ENCODE peak calls at places on chromosomes 4 and X, in eight cellular contexts. One of them, this sample, is unnamed.

GRCh38 chr4:86302242-86302641 is 57.6 kb downstream of the MAPK10 start:
- DNase-seq in SK-N-SH: peak
- DNase-seq in ovary: peak
- DNase-seq in psoas muscle: no peak
- DNase-seq in adrenal gland: peak
- DNase-seq in GM23338: peak
- DNase-seq in ascending aorta: no peak
- DNase-seq in heart right ventricle: peak
- DNase-seq in this sample: peak

GRCh38 chr4:140947507-140947906 is 185.8 kb downstream of the RNF150 start:
- DNase-seq in SK-N-SH: peak
- DNase-seq in ovary: no peak
- DNase-seq in psoas muscle: no peak
- DNase-seq in adrenal gland: peak
- DNase-seq in GM23338: no peak
- DNase-seq in ascending aorta: no peak
- DNase-seq in heart right ventricle: no peak
- DNase-seq in this sample: no peak

GRCh38 chr4:103008875-103009729 is 10.4 kb downstream of the SLC9B1 start:
- DNase-seq in SK-N-SH: peak
- DNase-seq in ovary: no peak
- DNase-seq in psoas muscle: no peak
- DNase-seq in adrenal gland: no peak
- DNase-seq in GM23338: peak
- DNase-seq in ascending aorta: no peak
- DNase-seq in heart right ventricle: no peak
- DNase-seq in this sample: peak

GRCh38 chrX:56029691-56030090 is 202.5 kb upstream of the KLF8 start:
- DNase-seq in SK-N-SH: no peak
- DNase-seq in ovary: no peak
- DNase-seq in psoas muscle: no peak
- DNase-seq in adrenal gland: no peak
- DNase-seq in GM23338: no peak
- DNase-seq in ascending aorta: no peak
- DNase-seq in heart right ventricle: no peak
- DNase-seq in this sample: no peak

GRCh38 chr4:140005699-140006098 is 148.3 kb downstream of the MAML3 start:
- DNase-seq in SK-N-SH: peak
- DNase-seq in ovary: no peak
- DNase-seq in psoas muscle: no peak
- DNase-seq in adrenal gland: no peak
- DNase-seq in GM23338: no peak
- DNase-seq in ascending aorta: no peak
- DNase-seq in heart right ventricle: no peak
- DNase-seq in this sample: no peak

GRCh38 chrX:111784667-111785066 is 91.3 kb upstream of the TRPC5OS start:
- DNase-seq in SK-N-SH: no peak
- DNase-seq in ovary: no peak
- DNase-seq in psoas muscle: no peak
- DNase-seq in adrenal gland: no peak
- DNase-seq in GM23338: no peak
- DNase-seq in ascending aorta: no peak
- DNase-seq in heart right ventricle: no peak
- DNase-seq in this sample: no peak

GRCh38 chr4:124666496-124666895 is 46.0 kb downstream of the ANKRD50 start:
- DNase-seq in SK-N-SH: no peak
- DNase-seq in ovary: no peak
- DNase-seq in psoas muscle: no peak
- DNase-seq in adrenal gland: no peak
- DNase-seq in GM23338: no peak
- DNase-seq in ascending aorta: no peak
- DNase-seq in heart right ventricle: no peak
- DNase-seq in this sample: no peak

GRCh38 chr4:52550186-52550585 is 108.9 kb downstream of the USP46 start:
- DNase-seq in SK-N-SH: no peak
- DNase-seq in ovary: no peak
- DNase-seq in psoas muscle: no peak
- DNase-seq in adrenal gland: no peak
- DNase-seq in GM23338: no peak
- DNase-seq in ascending aorta: no peak
- DNase-seq in heart right ventricle: no peak
- DNase-seq in this sample: no peak

GRCh38 chr4:151158979-151159378 is 59.6 kb downstream of the RPS3A start:
- DNase-seq in SK-N-SH: no peak
- DNase-seq in ovary: no peak
- DNase-seq in psoas muscle: no peak
- DNase-seq in adrenal gland: no peak
- DNase-seq in GM23338: no peak
- DNase-seq in ascending aorta: no peak
- DNase-seq in heart right ventricle: no peak
- DNase-seq in this sample: no peak

GRCh38 chr4:966266-967112 is 6.9 kb downstream of the DGKQ start:
- DNase-seq in SK-N-SH: no peak
- DNase-seq in ovary: no peak
- DNase-seq in psoas muscle: peak
- DNase-seq in adrenal gland: no peak
- DNase-seq in GM23338: no peak
- DNase-seq in ascending aorta: no peak
- DNase-seq in heart right ventricle: peak
- DNase-seq in this sample: no peak

GRCh38 chr4:61320154-61320553 is 120.0 kb downstream of the ADGRL3 start:
- DNase-seq in SK-N-SH: no peak
- DNase-seq in ovary: no peak
- DNase-seq in psoas muscle: no peak
- DNase-seq in adrenal gland: no peak
- DNase-seq in GM23338: no peak
- DNase-seq in ascending aorta: no peak
- DNase-seq in heart right ventricle: no peak
- DNase-seq in this sample: no peak

GRCh38 chr4:165537028-165537648 is 158.3 kb downstream of the CPE start:
- DNase-seq in SK-N-SH: peak
- DNase-seq in ovary: no peak
- DNase-seq in psoas muscle: no peak
- DNase-seq in adrenal gland: no peak
- DNase-seq in GM23338: peak
- DNase-seq in ascending aorta: no peak
- DNase-seq in heart right ventricle: no peak
- DNase-seq in this sample: peak

GRCh38 chr4:83618991-83619390 is 83.1 kb downstream of the GPAT3 start:
- DNase-seq in SK-N-SH: no peak
- DNase-seq in ovary: no peak
- DNase-seq in psoas muscle: no peak
- DNase-seq in adrenal gland: no peak
- DNase-seq in GM23338: no peak
- DNase-seq in ascending aorta: no peak
- DNase-seq in heart right ventricle: no peak
- DNase-seq in this sample: peak

GRCh38 chrX:153725832-153726285 is 1.2 kb downstream of the ABCD1 start:
- DNase-seq in SK-N-SH: peak
- DNase-seq in ovary: no peak
- DNase-seq in psoas muscle: peak
- DNase-seq in adrenal gland: no peak
- DNase-seq in GM23338: no peak
- DNase-seq in ascending aorta: no peak
- DNase-seq in heart right ventricle: peak
- DNase-seq in this sample: no peak

GRCh38 chr4:6229671-6230501 is 29.5 kb upstream of the JAKMIP1 start:
- DNase-seq in SK-N-SH: no peak
- DNase-seq in ovary: no peak
- DNase-seq in psoas muscle: no peak
- DNase-seq in adrenal gland: peak
- DNase-seq in GM23338: no peak
- DNase-seq in ascending aorta: peak
- DNase-seq in heart right ventricle: no peak
- DNase-seq in this sample: no peak

GRCh38 chr4:176187610-176188009 is 7.8 kb downstream of the SPATA4 start:
- DNase-seq in SK-N-SH: no peak
- DNase-seq in ovary: no peak
- DNase-seq in psoas muscle: no peak
- DNase-seq in adrenal gland: no peak
- DNase-seq in GM23338: no peak
- DNase-seq in ascending aorta: no peak
- DNase-seq in heart right ventricle: no peak
- DNase-seq in this sample: no peak

GRCh38 chrX:41734530-41734929 is 10.5 kb downstream of the GPR82 start:
- DNase-seq in SK-N-SH: peak
- DNase-seq in ovary: no peak
- DNase-seq in psoas muscle: no peak
- DNase-seq in adrenal gland: no peak
- DNase-seq in GM23338: peak
- DNase-seq in ascending aorta: no peak
- DNase-seq in heart right ventricle: no peak
- DNase-seq in this sample: peak

GRCh38 chrX:11665144-11666040 is at the start of gene ARHGAP6:
- DNase-seq in SK-N-SH: peak
- DNase-seq in ovary: peak
- DNase-seq in psoas muscle: peak
- DNase-seq in adrenal gland: no peak
- DNase-seq in GM23338: peak
- DNase-seq in ascending aorta: peak
- DNase-seq in heart right ventricle: peak
- DNase-seq in this sample: peak

GRCh38 chr4:73609688-73610087 is 10.5 kb downstream of the RASSF6 start:
- DNase-seq in SK-N-SH: no peak
- DNase-seq in ovary: no peak
- DNase-seq in psoas muscle: no peak
- DNase-seq in adrenal gland: no peak
- DNase-seq in GM23338: no peak
- DNase-seq in ascending aorta: no peak
- DNase-seq in heart right ventricle: no peak
- DNase-seq in this sample: no peak

GRCh38 chrX:124358796-124359386 is 12.5 kb downstream of the SH2D1A start:
- DNase-seq in SK-N-SH: no peak
- DNase-seq in ovary: no peak
- DNase-seq in psoas muscle: no peak
- DNase-seq in adrenal gland: no peak
- DNase-seq in GM23338: no peak
- DNase-seq in ascending aorta: no peak
- DNase-seq in heart right ventricle: no peak
- DNase-seq in this sample: no peak
- H3K27ac ChIP-seq in SK-N-SH: no peak
- H3K27ac ChIP-seq in ovary: no peak
- H3K27ac ChIP-seq in psoas muscle: no peak
- H3K27ac ChIP-seq in adrenal gland: no peak
- H3K27ac ChIP-seq in GM23338: no peak
- H3K27ac ChIP-seq in ascending aorta: no peak
- H3K27ac ChIP-seq in heart right ventricle: no peak
- H3K27ac ChIP-seq in this sample: no peak

DNA sequence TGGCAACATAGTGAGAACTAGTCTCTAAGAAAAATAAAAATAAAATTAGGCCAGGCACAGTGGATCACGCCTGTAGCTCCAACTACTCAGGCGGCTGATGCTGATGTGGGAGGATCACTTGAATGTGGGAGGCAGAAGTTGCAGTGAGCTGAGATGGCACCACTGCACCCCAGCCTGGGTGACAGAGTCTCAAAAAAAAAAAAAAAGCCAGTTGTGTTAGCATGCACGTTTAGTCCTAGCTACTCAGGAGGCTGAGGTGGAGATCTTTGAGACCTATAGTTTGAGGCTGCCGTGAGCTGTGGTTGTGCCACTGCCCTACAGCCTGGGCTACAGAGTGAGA is 2.5 kb downstream of the DCK start:
- DNase-seq in SK-N-SH: no peak
- DNase-seq in ovary: no peak
- DNase-seq in psoas muscle: no peak
- DNase-seq in adrenal gland: no peak
- DNase-seq in GM23338: no peak
- DNase-seq in ascending aorta: no peak
- DNase-seq in heart right ventricle: no peak
- DNase-seq in this sample: no peak
- H3K4me3 ChIP-seq in SK-N-SH: no peak
- H3K4me3 ChIP-seq in ovary: no peak
- H3K4me3 ChIP-seq in psoas muscle: no peak
- H3K4me3 ChIP-seq in adrenal gland: no peak
- H3K4me3 ChIP-seq in GM23338: peak
- H3K4me3 ChIP-seq in ascending aorta: no peak
- H3K4me3 ChIP-seq in heart right ventricle: no peak
- H3K4me3 ChIP-seq in this sample: no peak

DNA sequence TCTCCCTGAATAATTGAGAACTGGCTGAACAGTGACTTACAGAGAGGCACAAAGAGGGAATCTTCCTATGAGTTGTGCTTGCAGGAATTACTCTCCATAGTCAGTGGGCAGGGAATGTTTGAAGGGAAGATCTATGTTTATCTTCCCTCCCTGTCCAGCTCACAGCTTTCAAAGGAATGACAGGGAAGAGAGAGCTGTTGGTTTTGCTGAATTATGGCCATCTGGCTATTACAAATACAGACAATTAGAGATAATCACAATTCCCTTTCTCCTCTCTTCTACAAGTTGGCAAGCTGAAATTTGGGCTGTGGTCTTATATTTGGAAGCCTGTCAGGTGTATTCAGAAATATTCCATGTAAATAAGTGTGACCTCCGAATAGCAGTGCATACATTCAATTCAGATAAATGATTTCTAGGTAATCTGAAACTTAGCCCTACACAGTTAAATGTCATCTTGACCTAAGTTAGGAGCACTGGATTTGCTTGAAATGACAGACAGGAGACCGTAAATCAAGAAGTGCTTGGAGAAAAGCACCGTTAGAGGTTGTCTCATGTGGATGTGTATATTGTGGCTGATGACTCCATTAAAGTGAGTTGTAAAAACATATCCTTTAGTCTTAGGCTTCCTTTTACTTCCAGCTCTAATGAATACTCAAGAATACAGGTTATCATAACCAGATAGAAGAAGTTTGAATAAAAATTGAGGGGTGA is 136.8 kb downstream of the C4orf33 start:
- DNase-seq in SK-N-SH: peak
- DNase-seq in ovary: no peak
- DNase-seq in psoas muscle: no peak
- DNase-seq in adrenal gland: no peak
- DNase-seq in GM23338: no peak
- DNase-seq in ascending aorta: no peak
- DNase-seq in heart right ventricle: no peak
- DNase-seq in this sample: no peak
- H3K27ac ChIP-seq in SK-N-SH: peak
- H3K27ac ChIP-seq in ovary: no peak
- H3K27ac ChIP-seq in psoas muscle: no peak
- H3K27ac ChIP-seq in adrenal gland: no peak
- H3K27ac ChIP-seq in GM23338: no peak
- H3K27ac ChIP-seq in ascending aorta: no peak
- H3K27ac ChIP-seq in heart right ventricle: no peak
- H3K27ac ChIP-seq in this sample: no peak

DNA sequence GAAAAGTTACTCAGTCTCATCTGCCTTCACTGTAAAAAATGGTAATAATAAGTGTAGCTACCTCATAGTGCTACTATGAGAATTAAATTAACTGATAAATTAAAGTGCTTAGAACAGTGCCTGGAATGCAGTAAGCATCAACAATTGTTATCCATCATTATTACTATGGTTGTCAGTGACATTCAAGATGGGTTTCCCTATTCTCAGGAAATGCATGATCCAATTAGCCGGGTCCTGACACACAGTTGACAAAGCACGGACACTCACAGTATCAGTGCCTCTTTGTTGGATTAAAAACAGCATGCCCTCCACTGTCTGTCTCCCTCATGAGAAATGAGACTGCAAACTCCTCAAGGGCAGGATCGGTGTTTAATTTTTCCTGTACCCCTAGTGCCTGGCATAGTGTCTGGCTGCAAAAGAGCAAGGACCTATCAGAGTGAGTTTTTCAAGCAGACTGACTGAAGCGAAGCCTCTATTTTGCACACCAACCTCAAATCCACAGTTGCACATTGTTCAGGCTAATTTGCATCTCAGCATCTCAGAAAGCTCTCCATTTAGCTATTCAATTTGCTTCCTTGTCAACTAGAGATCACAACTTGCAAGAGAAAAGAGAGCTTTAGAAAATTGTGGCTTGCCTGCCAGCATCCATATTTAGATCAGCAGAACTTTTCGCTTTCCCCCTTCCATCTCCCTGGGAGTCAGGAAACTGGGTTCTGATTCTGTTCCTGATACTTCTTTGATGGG is 122.9 kb downstream of the LDB2 start:
- DNase-seq in SK-N-SH: peak
- DNase-seq in ovary: no peak
- DNase-seq in psoas muscle: no peak
- DNase-seq in adrenal gland: no peak
- DNase-seq in GM23338: peak
- DNase-seq in ascending aorta: no peak
- DNase-seq in heart right ventricle: no peak
- DNase-seq in this sample: no peak
- H3K4me3 ChIP-seq in SK-N-SH: no peak
- H3K4me3 ChIP-seq in ovary: no peak
- H3K4me3 ChIP-seq in psoas muscle: no peak
- H3K4me3 ChIP-seq in adrenal gland: no peak
- H3K4me3 ChIP-seq in GM23338: no peak
- H3K4me3 ChIP-seq in ascending aorta: no peak
- H3K4me3 ChIP-seq in heart right ventricle: no peak
- H3K4me3 ChIP-seq in this sample: no peak

This sample was measured in cardiac muscle cell.